ENCODE peak calls at places on chromosomes 1 and 21, in nine cellular contexts. B is neural progenitor cell, U is PC-9, Z is breast epithelium, P is spleen, C is lung, X is right atrium auricular region, N is tibial nerve, S is gastrocnemius medialis. A is an unnamed sample. For H3K9me3, the result is how much of the 10 kb centered on the place peaks cover.

GRCh38 chr1:2542262-2542915 is 12.3 kb upstream of the HES5 start:
- DNase-seq in X (no peak), Z (no peak), U (no peak), C (no peak), B (peak), N (no peak), S (no peak), P (no peak), A (no peak)

GRCh38 chr1:228555074-228555989 is 68.2 kb downstream of the RNF187 start:
- DNase-seq in S (no peak), P (peak), C (no peak), U (no peak), Z (no peak), X (no peak), B (peak), N (no peak), A (no peak)

GRCh38 chr1:107529511-107530149 is 388.8 kb downstream of the NTNG1 start:
- DNase-seq in B (peak), P (no peak), X (no peak), S (no peak), N (no peak), C (no peak), Z (no peak), U (peak), A (no peak)

GRCh38 chr1:160836981-160837557 is 25.6 kb downstream of the CD244 start:
- DNase-seq in C (no peak), U (no peak), S (no peak), N (no peak), Z (no peak), P (no peak), B (peak), X (no peak), A (no peak)

GRCh38 chr1:229127301-229127700 is 143.6 kb upstream of the RAB4A start:
- DNase-seq in C (no peak), B (no peak), X (no peak), U (no peak), S (no peak), P (no peak), Z (no peak), N (no peak), A (no peak)

GRCh38 chr21:34333150-34333739 is 30.6 kb upstream of the KCNE2 start:
- DNase-seq in C (no peak), U (no peak), P (no peak), N (no peak), Z (no peak), X (no peak), B (no peak), S (no peak), A (no peak)

GRCh38 chr1:241603626-241604337 is 36.4 kb downstream of the CHML start:
- DNase-seq in X (no peak), B (no peak), U (no peak), S (no peak), C (no peak), N (no peak), Z (no peak), P (no peak), A (no peak)

GRCh38 chr1:50473513-50473912 is 50.3 kb upstream of the DMRTA2 start:
- DNase-seq in X (no peak), Z (no peak), P (no peak), C (no peak), N (no peak), U (no peak), B (no peak), S (no peak), A (no peak)

GRCh38 chr1:51750218-51750617 is 128.3 kb downstream of the NRDC start:
- DNase-seq in U (no peak), N (no peak), C (no peak), Z (no peak), X (no peak), P (no peak), S (no peak), B (no peak), A (no peak)

GRCh38 chr1:44418022-44418673 is 13.1 kb downstream of the RNF220 start:
- DNase-seq in C (no peak), N (no peak), P (no peak), U (no peak), X (no peak), B (peak), Z (no peak), S (no peak), A (no peak)

GRCh38 chr1:27098447-27099153 is 56.3 kb downstream of the SLC9A1 start:
- DNase-seq in N (no peak), X (no peak), P (no peak), Z (no peak), S (no peak), C (peak), U (no peak), B (no peak), A (no peak)

GRCh38 chr21:31911138-31911907 is 38.5 kb downstream of the HUNK start:
- DNase-seq in X (no peak), S (no peak), N (no peak), B (no peak), P (no peak), U (no peak), Z (no peak), C (no peak), A (no peak)

GRCh38 chr1:183600136-183600535 is 9.9 kb upstream of the NCF2 start:
- DNase-seq in U (peak), S (peak), B (no peak), P (no peak), Z (no peak), N (no peak), X (peak), C (peak), A (peak)

GRCh38 chr1:204323887-204324286 is 35.8 kb downstream of the PLEKHA6 start:
- DNase-seq in X (peak), N (no peak), C (no peak), B (no peak), U (peak), P (no peak), S (no peak), Z (no peak), A (no peak)

GRCh38 chr21:41653944-41654625 is 112.8 kb downstream of the RIPK4 start:
- DNase-seq in U (peak), C (no peak), P (no peak), S (no peak), Z (no peak), X (no peak), N (no peak), B (no peak), A (no peak)

GRCh38 chr1:40939320-40940059 is 40.0 kb upstream of the CTPS1 start:
- DNase-seq in X (peak), N (no peak), U (no peak), B (no peak), P (peak), S (peak), C (no peak), Z (no peak), A (peak)
- H3K27ac ChIP-seq in X (no peak), N (peak), U (no peak), B (no peak), P (no peak), S (peak), C (no peak), Z (peak), A (peak)

GRCh38 chr21:26923986-26924385 is 42.9 kb downstream of the ADAMTS5 start:
- DNase-seq in U (no peak), S (no peak), B (no peak), P (peak), X (no peak), N (no peak), Z (no peak), C (no peak), A (no peak)
- H3K9me3 ChIP-seq in U (under half), S (under half), B (under half), P (under half), X (under half), N (under half), Z (under half), C (under half), A (under half)

GRCh38 chr1:24311234-24311633 is 7.9 kb upstream of the GRHL3 start:
- DNase-seq in P (no peak), C (no peak), X (no peak), U (no peak), S (no peak), B (no peak), N (no peak), Z (no peak), A (no peak)
- H3K27ac ChIP-seq in P (no peak), C (no peak), X (no peak), U (no peak), S (no peak), B (no peak), N (no peak), Z (no peak), A (no peak)

GRCh38 chr1:163980391-163980790 is 578.6 kb upstream of the PBX1 start:
- DNase-seq in U (no peak), X (no peak), S (no peak), C (no peak), P (no peak), Z (no peak), B (no peak), N (no peak), A (no peak)

GRCh38 chr1:163983097-163983496 is 575.9 kb upstream of the PBX1 start:
- DNase-seq in S (no peak), Z (no peak), U (no peak), P (no peak), X (no peak), C (no peak), B (no peak), N (no peak), A (no peak)

GRCh38 chr1:163985700-163986099 is 573.3 kb upstream of the PBX1 start:
- DNase-seq in N (no peak), B (no peak), S (no peak), X (no peak), Z (no peak), C (no peak), U (no peak), P (no peak), A (no peak)
- H3K9me3 ChIP-seq in N (under half), B (under half), S (under half), X (under half), Z (under half), C (under half), U (under half), P (under half), A (under half)

GRCh38 chr1:153791856-153792253 is 16.6 kb downstream of the SLC27A3 start:
- DNase-seq in B (no peak), N (no peak), S (no peak), P (peak), C (no peak), X (no peak), U (no peak), Z (no peak), A (no peak)

GRCh38 chr1:153790996-153791855 is 16.0 kb downstream of the SLC27A3 start:
- DNase-seq in S (no peak), B (no peak), U (peak), N (no peak), X (no peak), C (no peak), P (peak), Z (no peak), A (no peak)

GRCh38 chr1:153790282-153790995 is 15.2 kb downstream of the SLC27A3 start:
- DNase-seq in U (no peak), S (peak), X (peak), P (peak), C (peak), Z (no peak), B (no peak), N (peak), A (peak)

GRCh38 chr1:153792631-153793041 is 17.4 kb downstream of the SLC27A3 start:
- DNase-seq in B (peak), Z (no peak), N (no peak), S (no peak), P (peak), X (no peak), U (no peak), C (no peak), A (no peak)

DNA sequence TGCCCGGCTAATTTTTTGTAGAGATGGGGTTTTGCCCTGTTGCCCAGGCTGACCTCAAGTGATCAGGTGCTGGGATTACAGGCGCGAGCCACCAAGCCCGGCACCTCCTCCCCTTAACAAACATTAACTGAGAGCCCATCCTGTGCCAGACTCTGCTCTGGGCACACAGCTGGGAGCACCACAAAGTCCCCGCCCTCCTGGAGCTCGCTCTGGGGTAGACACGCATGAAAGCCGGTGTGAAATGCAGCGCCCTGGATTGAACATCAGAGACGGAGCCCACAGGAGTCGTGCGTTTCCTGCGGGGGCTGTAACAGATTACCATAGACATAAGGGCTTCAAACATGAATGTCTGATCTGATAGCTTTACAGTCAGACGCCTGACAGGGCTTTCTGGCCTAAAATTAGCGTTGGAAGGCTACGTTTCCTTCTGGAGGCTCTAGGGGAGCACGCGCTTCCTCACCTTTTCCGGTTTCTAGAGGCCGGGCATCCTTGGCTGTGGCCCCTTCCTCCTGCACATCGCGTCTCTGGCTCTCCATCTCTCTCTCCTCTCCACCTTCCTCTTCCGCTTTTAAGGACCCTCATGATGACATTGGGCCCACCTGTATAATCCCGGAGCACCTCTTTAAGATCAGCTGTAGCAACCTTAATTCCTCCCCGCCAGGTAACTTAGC is 14.4 kb downstream of the SLC27A3 start:
- DNase-seq in P (peak), U (no peak), X (no peak), N (no peak), S (no peak), Z (no peak), C (no peak), B (no peak), A (no peak)
- H3K27ac ChIP-seq in P (peak), U (no peak), X (peak), N (peak), S (peak), Z (peak), C (peak), B (no peak), A (peak)

DNA sequence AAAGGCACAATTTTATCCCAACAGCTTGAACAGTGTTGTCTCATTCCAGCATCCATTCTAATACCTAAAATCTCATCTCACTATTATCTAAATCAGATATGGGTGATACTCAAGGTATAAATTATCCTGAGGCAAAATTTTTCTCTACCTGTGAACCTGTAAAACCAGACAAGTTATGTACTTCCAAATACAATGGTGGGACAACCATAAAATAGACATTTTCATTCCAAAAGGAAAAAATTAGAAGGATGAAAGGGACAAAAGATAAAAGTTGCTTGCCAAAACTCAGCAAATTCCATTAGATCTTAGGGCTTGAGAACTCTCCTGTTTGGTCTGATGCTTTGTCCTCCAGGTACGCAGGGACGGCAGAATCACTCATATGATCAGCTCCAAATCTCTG is 650.5 kb downstream of the ADGRL2 start:
- DNase-seq in C (no peak), Z (no peak), S (no peak), N (no peak), P (no peak), U (no peak), X (no peak), B (no peak), A (no peak)
- H3K9me3 ChIP-seq in C (under half), Z (under half), S (under half), N (under half), P (under half), U (under half), X (under half), B (under half), A (under half)

GRCh38 chr1:110212165-110213142 is 2.3 kb downstream of the KCNC4 start:
- DNase-seq in X (no peak), U (no peak), S (no peak), P (no peak), B (peak), N (no peak), C (peak), Z (no peak), A (no peak)
- H3K27ac ChIP-seq in X (no peak), U (no peak), S (no peak), P (peak), B (no peak), N (peak), C (no peak), Z (peak), A (no peak)

DNA sequence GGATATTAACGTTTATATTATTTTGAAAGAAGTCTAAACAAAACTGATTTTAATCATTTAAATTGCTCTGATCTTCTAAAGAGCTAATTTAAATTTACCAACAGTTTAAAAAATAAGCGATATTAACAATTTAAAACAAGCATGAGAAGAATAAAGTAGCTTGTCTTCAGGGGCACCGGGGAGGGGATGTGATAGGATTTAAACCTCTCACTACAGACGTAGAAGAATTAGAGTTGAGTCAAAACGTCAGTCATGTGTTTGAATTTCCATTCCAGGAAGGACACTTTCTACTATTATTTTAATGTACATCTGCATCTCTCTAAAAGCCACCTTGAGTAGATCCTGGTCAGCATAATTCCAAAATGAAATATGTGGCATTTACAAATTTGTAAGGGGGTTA is 58.2 kb upstream of the TPTE start:
- DNase-seq in S (no peak), Z (no peak), N (no peak), P (no peak), C (no peak), B (no peak), X (no peak), U (no peak), A (no peak)
- H3K9me3 ChIP-seq in S (under half), Z (under half), N (under half), P (under half), C (under half), B (half or more), X (under half), U (under half), A (under half)

DNA sequence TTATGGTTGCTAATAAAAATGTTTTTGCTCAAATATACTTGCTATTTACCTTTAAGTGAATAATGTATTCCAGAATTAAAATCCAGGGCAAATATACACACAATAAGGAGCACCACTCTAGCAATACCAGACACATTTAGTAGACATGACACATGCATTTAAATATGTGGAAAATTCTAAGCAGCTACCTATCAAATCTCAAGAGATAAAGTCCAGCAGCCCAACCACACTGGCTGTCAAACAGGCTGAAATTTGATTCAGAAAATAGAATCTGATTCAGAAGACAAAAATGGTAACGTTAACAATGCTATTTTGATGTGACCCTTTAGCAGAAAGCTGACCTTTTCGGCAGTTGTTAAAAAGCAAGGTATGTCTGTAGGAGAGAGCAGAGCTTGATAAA is 42.3 kb downstream of the PLEKHO1 start:
- DNase-seq in P (no peak), S (no peak), C (no peak), B (no peak), N (no peak), U (peak), Z (no peak), X (no peak), A (peak)
- H3K27ac ChIP-seq in P (no peak), S (no peak), C (peak), B (no peak), N (no peak), U (no peak), Z (no peak), X (peak), A (peak)

A was measured in ascending aorta.